ENCODE peak calls at places on chromosomes 6 and 20, in four cellular contexts. One of them, this sample, is unnamed.

GRCh38 chr20:4780245-4780644 is 58.5 kb downstream of the PRND start:
- DNase-seq in HepG2: no peak
- DNase-seq in upper lobe of left lung: no peak
- DNase-seq in ovary: no peak
- DNase-seq in this sample: no peak

GRCh38 chr20:58713801-58714339 is 21.3 kb downstream of the NPEPL1 start:
- DNase-seq in HepG2: no peak
- DNase-seq in upper lobe of left lung: no peak
- DNase-seq in ovary: no peak
- DNase-seq in this sample: no peak

GRCh38 chr20:23103284-23104018 is 17.3 kb upstream of the CD93 start:
- DNase-seq in HepG2: no peak
- DNase-seq in upper lobe of left lung: no peak
- DNase-seq in ovary: no peak
- DNase-seq in this sample: no peak

GRCh38 chr20:18057106-18057993 is at the start of gene OVOL2:
- DNase-seq in HepG2: no peak
- DNase-seq in upper lobe of left lung: peak
- DNase-seq in ovary: no peak
- DNase-seq in this sample: no peak

GRCh38 chr6:71496018-71496800 is 207.6 kb downstream of the OGFRL1 start:
- DNase-seq in HepG2: no peak
- DNase-seq in upper lobe of left lung: no peak
- DNase-seq in ovary: no peak
- DNase-seq in this sample: no peak

GRCh38 chr20:63114693-63115069 is 101.2 kb downstream of the YTHDF1 start:
- DNase-seq in HepG2: no peak
- DNase-seq in upper lobe of left lung: no peak
- DNase-seq in ovary: no peak
- DNase-seq in this sample: no peak

GRCh38 chr6:152070556-152070955 is 263.1 kb downstream of the ESR1 start:
- DNase-seq in HepG2: no peak
- DNase-seq in upper lobe of left lung: no peak
- DNase-seq in ovary: no peak
- DNase-seq in this sample: no peak

GRCh38 chr6:115796061-115796460 is 264.6 kb downstream of the FRK start:
- DNase-seq in HepG2: no peak
- DNase-seq in upper lobe of left lung: no peak
- DNase-seq in ovary: no peak
- DNase-seq in this sample: no peak

GRCh38 chr6:97459986-97460385 is 177.0 kb upstream of the MMS22L start:
- DNase-seq in HepG2: no peak
- DNase-seq in upper lobe of left lung: no peak
- DNase-seq in ovary: no peak
- DNase-seq in this sample: no peak

GRCh38 chr20:48739395-48740268 is 88.2 kb downstream of the PREX1 start:
- DNase-seq in HepG2: no peak
- DNase-seq in upper lobe of left lung: no peak
- DNase-seq in ovary: no peak
- DNase-seq in this sample: no peak

GRCh38 chr6:99591673-99592364 is 14.8 kb upstream of the PRDM13 start:
- DNase-seq in HepG2: no peak
- DNase-seq in upper lobe of left lung: no peak
- DNase-seq in ovary: no peak
- DNase-seq in this sample: no peak

GRCh38 chr6:138004423-138005287 is 102.6 kb downstream of the PERP start:
- DNase-seq in HepG2: peak
- DNase-seq in upper lobe of left lung: no peak
- DNase-seq in ovary: no peak
- DNase-seq in this sample: no peak
- TF ChIP-seq CTCF in HepG2: peak
- TF ChIP-seq CTCF in upper lobe of left lung: peak
- TF ChIP-seq CTCF in ovary: peak
- TF ChIP-seq CTCF in this sample: no peak

GRCh38 chr6:9522101-9522500 is 892.8 kb downstream of the TFAP2A start:
- DNase-seq in HepG2: no peak
- DNase-seq in upper lobe of left lung: no peak
- DNase-seq in ovary: no peak
- DNase-seq in this sample: no peak

GRCh38 chr6:9518433-9518832 is 896.4 kb downstream of the TFAP2A start:
- DNase-seq in HepG2: no peak
- DNase-seq in upper lobe of left lung: no peak
- DNase-seq in ovary: no peak
- DNase-seq in this sample: no peak

GRCh38 chr6:9521152-9521530 is 893.7 kb downstream of the TFAP2A start:
- DNase-seq in HepG2: no peak
- DNase-seq in upper lobe of left lung: no peak
- DNase-seq in ovary: no peak
- DNase-seq in this sample: no peak

GRCh38 chr6:9517806-9518205 is 897.1 kb downstream of the TFAP2A start:
- DNase-seq in HepG2: no peak
- DNase-seq in upper lobe of left lung: no peak
- DNase-seq in ovary: no peak
- DNase-seq in this sample: no peak

GRCh38 chr6:9520417-9521151 is 894.3 kb downstream of the TFAP2A start:
- DNase-seq in HepG2: no peak
- DNase-seq in upper lobe of left lung: no peak
- DNase-seq in ovary: no peak
- DNase-seq in this sample: no peak
- TF ChIP-seq POLR2A in HepG2: no peak
- TF ChIP-seq POLR2A in upper lobe of left lung: no peak
- TF ChIP-seq POLR2A in ovary: no peak
- TF ChIP-seq POLR2A in this sample: no peak

GRCh38 chr6:34587851-34588250 is 31.7 kb upstream of the SPDEF start:
- DNase-seq in HepG2: no peak
- DNase-seq in upper lobe of left lung: no peak
- DNase-seq in ovary: no peak
- DNase-seq in this sample: no peak

GRCh38 chr6:34589140-34589539 is 33.0 kb upstream of the SPDEF start:
- DNase-seq in HepG2: no peak
- DNase-seq in upper lobe of left lung: no peak
- DNase-seq in ovary: no peak
- DNase-seq in this sample: no peak

GRCh38 chr6:34592208-34592952 is 36.3 kb upstream of the SPDEF start:
- DNase-seq in HepG2: no peak
- DNase-seq in upper lobe of left lung: no peak
- DNase-seq in ovary: no peak
- DNase-seq in this sample: no peak

GRCh38 chr6:34587325-34587724 is 31.2 kb upstream of the SPDEF start:
- DNase-seq in HepG2: no peak
- DNase-seq in upper lobe of left lung: no peak
- DNase-seq in ovary: no peak
- DNase-seq in this sample: no peak

DNA sequence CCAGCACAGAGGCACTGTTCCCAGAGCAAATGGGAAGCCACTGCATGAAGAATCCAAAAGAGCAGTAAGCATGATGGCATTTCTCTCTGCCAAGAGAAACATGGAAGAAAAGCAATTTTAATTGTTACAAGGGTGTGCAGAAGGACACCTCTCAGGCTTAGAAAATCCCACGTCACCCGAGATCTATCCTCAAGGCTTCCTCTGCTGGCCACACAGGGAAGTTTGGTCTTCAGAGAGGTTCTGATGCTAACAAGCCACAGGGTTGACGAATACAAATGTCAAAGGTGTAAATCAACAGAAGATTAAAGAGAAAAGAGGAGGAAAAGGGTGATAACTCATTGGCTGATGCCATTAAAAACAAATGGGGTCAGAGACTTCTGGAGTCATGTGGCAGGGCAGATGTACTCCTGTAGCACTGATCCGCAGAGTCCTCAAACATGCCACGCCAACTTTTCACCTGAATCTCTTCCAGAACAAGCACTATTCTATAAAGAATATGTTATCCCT is 33.6 kb upstream of the SPDEF start:
- DNase-seq in HepG2: no peak
- DNase-seq in upper lobe of left lung: no peak
- DNase-seq in ovary: no peak
- DNase-seq in this sample: no peak
- TF ChIP-seq CTCF in HepG2: no peak
- TF ChIP-seq CTCF in upper lobe of left lung: no peak
- TF ChIP-seq CTCF in ovary: no peak
- TF ChIP-seq CTCF in this sample: no peak

GRCh38 chr6:12801141-12801540 is 84.6 kb downstream of the PHACTR1 start:
- DNase-seq in HepG2: no peak
- DNase-seq in upper lobe of left lung: no peak
- DNase-seq in ovary: no peak
- DNase-seq in this sample: no peak
- TF ChIP-seq POLR2A in HepG2: no peak
- TF ChIP-seq POLR2A in upper lobe of left lung: no peak
- TF ChIP-seq POLR2A in ovary: no peak
- TF ChIP-seq POLR2A in this sample: no peak

GRCh38 chr6:7910654-7911344 is at the start of gene TXNDC5:
- DNase-seq in HepG2: peak
- DNase-seq in upper lobe of left lung: peak
- DNase-seq in ovary: peak
- DNase-seq in this sample: peak
- TF ChIP-seq CTCF in HepG2: no peak
- TF ChIP-seq CTCF in upper lobe of left lung: no peak
- TF ChIP-seq CTCF in ovary: no peak
- TF ChIP-seq CTCF in this sample: no peak

GRCh38 chr6:39228992-39229767 is at the start of gene KCNK5:
- DNase-seq in HepG2: peak
- DNase-seq in upper lobe of left lung: peak
- DNase-seq in ovary: peak
- DNase-seq in this sample: peak
- TF ChIP-seq POLR2A in HepG2: no peak
- TF ChIP-seq POLR2A in upper lobe of left lung: peak
- TF ChIP-seq POLR2A in ovary: no peak
- TF ChIP-seq POLR2A in this sample: peak

DNA sequence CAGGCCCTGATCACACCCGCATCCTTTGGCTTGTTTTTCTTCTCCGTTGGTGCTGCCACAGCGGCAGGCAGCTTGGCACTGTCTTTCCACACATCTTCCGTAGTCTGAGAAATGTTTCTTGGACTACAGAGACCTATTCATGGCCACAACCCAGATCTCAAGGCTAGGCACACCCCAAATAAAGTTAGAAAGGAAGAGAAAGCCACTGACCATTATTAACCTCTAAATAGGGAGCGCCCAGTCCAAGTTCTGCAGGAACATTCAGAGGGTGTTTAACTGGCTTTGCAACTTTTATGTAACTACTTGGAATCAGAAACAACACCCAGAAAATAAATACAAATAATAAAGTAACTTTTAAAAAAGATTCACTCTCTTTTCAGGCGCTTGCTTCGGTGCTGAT is 124.8 kb upstream of the NEDD9 start:
- DNase-seq in HepG2: no peak
- DNase-seq in upper lobe of left lung: no peak
- DNase-seq in ovary: no peak
- DNase-seq in this sample: no peak
- TF ChIP-seq CTCF in HepG2: no peak
- TF ChIP-seq CTCF in upper lobe of left lung: no peak
- TF ChIP-seq CTCF in ovary: no peak
- TF ChIP-seq CTCF in this sample: no peak

DNA sequence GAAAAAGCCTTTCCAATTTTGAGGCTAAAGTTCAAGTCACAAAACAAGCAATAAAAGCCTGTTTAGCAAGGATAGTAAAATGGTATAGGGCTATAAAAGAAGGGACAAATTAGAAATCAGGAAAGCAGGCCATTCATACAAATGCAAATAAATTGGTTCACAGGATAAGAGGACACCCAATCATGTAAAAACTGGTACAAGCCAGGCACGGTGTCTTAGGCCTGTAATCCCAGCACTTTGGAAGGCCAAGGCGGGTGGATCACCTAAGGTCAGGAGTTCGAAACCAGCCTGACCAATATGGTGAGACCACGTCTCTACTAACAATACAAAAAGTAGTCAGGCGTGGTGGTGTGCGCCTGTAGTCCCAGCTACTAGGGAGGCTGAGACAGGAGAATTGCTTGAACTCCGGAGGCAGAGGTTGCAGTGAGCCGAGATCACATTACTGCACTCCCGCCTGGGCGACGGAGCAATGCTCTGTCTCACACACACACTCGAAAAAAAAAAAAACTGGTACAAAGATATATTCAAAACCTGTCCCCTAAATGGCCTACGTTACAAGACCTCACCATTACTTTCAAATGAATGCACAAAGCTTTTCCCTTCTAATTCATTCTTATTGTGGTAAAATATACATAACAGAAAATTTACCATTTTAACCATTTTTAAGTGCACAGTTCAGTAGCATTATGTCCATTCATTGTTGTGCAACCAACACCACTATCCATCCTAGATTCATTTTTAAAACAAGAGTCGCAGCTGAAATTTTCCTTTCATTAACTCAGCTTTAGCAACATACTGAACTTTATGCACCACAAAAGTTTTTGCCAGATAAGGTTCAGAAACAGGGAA is 1.1 kb upstream of the FAM135A start:
- DNase-seq in HepG2: no peak
- DNase-seq in upper lobe of left lung: no peak
- DNase-seq in ovary: peak
- DNase-seq in this sample: no peak
- TF ChIP-seq POLR2A in HepG2: no peak
- TF ChIP-seq POLR2A in upper lobe of left lung: no peak
- TF ChIP-seq POLR2A in ovary: no peak
- TF ChIP-seq POLR2A in this sample: no peak

GRCh38 chr6:89237158-89237557 is 20.0 kb upstream of the GABRR1 start:
- DNase-seq in HepG2: no peak
- DNase-seq in upper lobe of left lung: no peak
- DNase-seq in ovary: no peak
- DNase-seq in this sample: no peak

GRCh38 chr6:89244237-89244985 is 27.3 kb upstream of the GABRR1 start:
- DNase-seq in HepG2: no peak
- DNase-seq in upper lobe of left lung: no peak
- DNase-seq in ovary: no peak
- DNase-seq in this sample: no peak

GRCh38 chr6:89243331-89243629 is 26.1 kb upstream of the GABRR1 start:
- DNase-seq in HepG2: no peak
- DNase-seq in upper lobe of left lung: no peak
- DNase-seq in ovary: no peak
- DNase-seq in this sample: no peak

GRCh38 chr6:89242574-89243330 is 25.6 kb upstream of the GABRR1 start:
- DNase-seq in HepG2: peak
- DNase-seq in upper lobe of left lung: no peak
- DNase-seq in ovary: no peak
- DNase-seq in this sample: no peak

GRCh38 chr6:89239338-89239737 is 22.2 kb upstream of the GABRR1 start:
- DNase-seq in HepG2: no peak
- DNase-seq in upper lobe of left lung: no peak
- DNase-seq in ovary: no peak
- DNase-seq in this sample: no peak
- TF ChIP-seq CTCF in HepG2: no peak
- TF ChIP-seq CTCF in upper lobe of left lung: no peak
- TF ChIP-seq CTCF in ovary: no peak
- TF ChIP-seq CTCF in this sample: no peak

DNA sequence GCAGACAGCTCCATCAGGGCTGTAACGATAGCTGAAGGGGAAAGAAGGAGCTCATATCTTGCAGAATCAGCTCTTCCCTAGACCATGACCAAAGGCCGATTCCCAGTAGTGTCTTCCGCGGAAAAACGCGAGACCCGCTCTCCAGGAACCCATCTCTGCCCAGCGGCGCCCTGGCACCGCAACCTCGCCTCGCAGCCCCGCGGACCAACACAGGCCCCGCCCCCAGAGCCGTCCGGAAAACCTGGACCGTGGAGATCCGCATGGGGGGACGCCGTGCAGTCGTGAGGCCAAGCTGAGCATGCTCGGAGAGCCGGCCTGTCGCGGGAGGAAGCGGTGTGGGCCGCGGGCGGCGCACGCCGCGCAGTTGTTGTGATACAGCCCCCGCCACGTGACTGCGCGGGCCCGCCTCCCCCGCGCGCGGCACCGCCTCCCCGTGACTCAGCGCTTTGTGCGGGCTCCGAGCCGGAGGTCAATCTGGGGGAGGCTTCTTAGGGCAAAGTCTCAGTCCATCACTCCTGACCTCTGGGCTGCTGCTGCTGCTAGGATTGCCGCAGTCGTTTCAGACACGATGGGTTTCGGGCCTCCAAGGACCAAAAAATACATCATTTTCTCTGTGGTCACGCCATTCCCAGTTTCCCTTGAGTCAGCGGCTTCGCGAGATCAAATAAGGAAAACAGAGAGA is 3.1 kb upstream of the GCLC start:
- DNase-seq in HepG2: peak
- DNase-seq in upper lobe of left lung: peak
- DNase-seq in ovary: peak
- DNase-seq in this sample: peak
- TF ChIP-seq POLR2A in HepG2: peak
- TF ChIP-seq POLR2A in upper lobe of left lung: no peak
- TF ChIP-seq POLR2A in ovary: peak
- TF ChIP-seq POLR2A in this sample: peak

This sample was measured in gastrocnemius medialis.